ENCODE peak calls at places on chromosome 10, in seven cellular contexts. M, P, Y, H, F, K and O are unnamed samples. For H3K79me1, the result is how much of the 10 kb centered on the place peaks cover.

GRCh38 chr10:110671788-110672579 is 27.8 kb downstream of the RBM20 start:
- DNase-seq in H (peak), K (peak), P (peak), F (peak), M (peak), Y (peak), O (peak)

GRCh38 chr10:117221156-117221711 is 19.7 kb upstream of the SLC18A2 start:
- DNase-seq in M (no peak), Y (no peak), F (peak), H (peak), P (no peak), K (peak), O (peak)

GRCh38 chr10:129970404-129971364 is 6.6 kb upstream of the EBF3 start:
- DNase-seq in K (no peak), M (no peak), P (peak), H (no peak), Y (no peak), F (no peak), O (no peak)

GRCh38 chr10:5992398-5992797 is 15.1 kb upstream of the IL15RA start:
- DNase-seq in M (no peak), P (no peak), F (no peak), Y (no peak), K (no peak), H (no peak), O (no peak)

GRCh38 chr10:43230909-43231522 is 35.8 kb downstream of the RASGEF1A start:
- DNase-seq in P (no peak), K (peak), M (no peak), Y (no peak), F (no peak), H (peak), O (no peak)

GRCh38 chr10:62803993-62804383 is 532 bp upstream of the ADO start:
- DNase-seq in K (no peak), H (no peak), F (peak), M (no peak), P (no peak), Y (peak), O (no peak)

GRCh38 chr10:42864575-42864974 is 82.0 kb downstream of the BMS1 start:
- DNase-seq in H (peak), K (no peak), P (no peak), Y (peak), M (no peak), F (peak), O (peak)

GRCh38 chr10:50501899-50502556 is 121.7 kb downstream of the SGMS1 start:
- DNase-seq in H (no peak), K (no peak), P (no peak), Y (no peak), F (no peak), M (no peak), O (peak)

GRCh38 chr10:44030132-44030531 is 354.8 kb downstream of the CXCL12 start:
- DNase-seq in Y (no peak), P (no peak), K (peak), H (peak), M (peak), F (no peak), O (peak)

GRCh38 chr10:104254493-104255243 is at the start of gene GSTO1:
- DNase-seq in K (peak), M (peak), F (peak), P (peak), Y (peak), H (peak), O (peak)

GRCh38 chr10:36183726-36184125 is 541.6 kb upstream of the FZD8 start:
- DNase-seq in K (no peak), M (peak), F (peak), P (no peak), Y (no peak), H (no peak), O (no peak)

GRCh38 chr10:34078798-34079470 is 736.2 kb downstream of the PARD3 start:
- DNase-seq in K (no peak), Y (no peak), H (no peak), F (no peak), M (no peak), P (no peak), O (no peak)

GRCh38 chr10:69375307-69376151 is 41.2 kb downstream of the TACR2 start:
- DNase-seq in H (peak), F (no peak), K (peak), Y (no peak), M (no peak), P (peak), O (peak)

GRCh38 chr10:5314866-5315265 is 49.9 kb upstream of the UCN3 start:
- DNase-seq in F (no peak), M (no peak), K (no peak), P (no peak), H (no peak), Y (no peak), O (no peak)

GRCh38 chr10:103127241-103127640 is 65.8 kb downstream of the NT5C2 start:
- DNase-seq in M (no peak), P (no peak), K (no peak), F (no peak), H (no peak), Y (no peak), O (no peak)

GRCh38 chr10:11093733-11094132 is 76.1 kb downstream of the CELF2 start:
- DNase-seq in H (no peak), M (no peak), F (no peak), P (no peak), K (no peak), Y (no peak), O (no peak)

GRCh38 chr10:74969093-74969492 is 142.4 kb upstream of the SAMD8 start:
- DNase-seq in P (no peak), H (no peak), F (no peak), Y (no peak), K (no peak), M (no peak), O (no peak)

GRCh38 chr10:60042262-60042661 is 135.9 kb upstream of the CCDC6 start:
- DNase-seq in P (no peak), Y (no peak), F (no peak), M (no peak), H (no peak), K (no peak), O (no peak)

GRCh38 chr10:51867956-51868355 is 168.6 kb upstream of the CSTF2T start:
- DNase-seq in Y (peak), K (no peak), H (no peak), M (peak), P (no peak), F (peak), O (no peak)

GRCh38 chr10:62992145-62992721 is 140.9 kb upstream of the NRBF2 start:
- DNase-seq in M (peak), K (no peak), P (no peak), F (peak), Y (no peak), H (no peak), O (no peak)

GRCh38 chr10:22742678-22743077 is 28.3 kb upstream of the PIP4K2A start:
- DNase-seq in K (no peak), M (no peak), F (no peak), Y (no peak), P (no peak), H (no peak), O (no peak)

GRCh38 chr10:99297033-99297432 is 32.1 kb upstream of the CNNM1 start:
- DNase-seq in Y (no peak), M (no peak), H (peak), P (no peak), K (no peak), F (no peak), O (peak)

GRCh38 chr10:128111686-128112085 is 14.5 kb downstream of the MKI67 start:
- DNase-seq in H (no peak), P (no peak), Y (no peak), K (no peak), F (no peak), M (no peak), O (no peak)

GRCh38 chr10:69377936-69378335 is 38.8 kb downstream of the TACR2 start:
- DNase-seq in Y (no peak), P (no peak), H (no peak), M (no peak), F (no peak), K (no peak), O (peak)

GRCh38 chr10:124221356-124222297 is 128.2 kb upstream of the CHST15 start:
- DNase-seq in P (no peak), H (no peak), Y (peak), F (no peak), M (no peak), K (no peak), O (peak)

GRCh38 chr10:77898323-77899079 is 28.1 kb downstream of the DLG5 start:
- DNase-seq in Y (no peak), H (no peak), P (no peak), K (no peak), M (no peak), F (no peak), O (peak)

GRCh38 chr10:6607778-6608177 is 27.7 kb upstream of the PRKCQ start:
- DNase-seq in M (no peak), P (no peak), Y (no peak), F (no peak), H (no peak), K (no peak), O (no peak)

GRCh38 chr10:68938117-68938516 is 17.9 kb upstream of the DDX21 start:
- DNase-seq in Y (no peak), K (no peak), F (peak), H (no peak), M (no peak), P (no peak), O (no peak)

GRCh38 chr10:64773357-64773756 is 1252.2 kb downstream of the REEP3 start:
- DNase-seq in H (no peak), K (no peak), F (no peak), P (no peak), M (no peak), Y (no peak), O (no peak)
- H3K79me1 ChIP-seq in H (under half), K (under half), F (under half), P (under half), M (under half), Y (under half), O (under half)

DNA sequence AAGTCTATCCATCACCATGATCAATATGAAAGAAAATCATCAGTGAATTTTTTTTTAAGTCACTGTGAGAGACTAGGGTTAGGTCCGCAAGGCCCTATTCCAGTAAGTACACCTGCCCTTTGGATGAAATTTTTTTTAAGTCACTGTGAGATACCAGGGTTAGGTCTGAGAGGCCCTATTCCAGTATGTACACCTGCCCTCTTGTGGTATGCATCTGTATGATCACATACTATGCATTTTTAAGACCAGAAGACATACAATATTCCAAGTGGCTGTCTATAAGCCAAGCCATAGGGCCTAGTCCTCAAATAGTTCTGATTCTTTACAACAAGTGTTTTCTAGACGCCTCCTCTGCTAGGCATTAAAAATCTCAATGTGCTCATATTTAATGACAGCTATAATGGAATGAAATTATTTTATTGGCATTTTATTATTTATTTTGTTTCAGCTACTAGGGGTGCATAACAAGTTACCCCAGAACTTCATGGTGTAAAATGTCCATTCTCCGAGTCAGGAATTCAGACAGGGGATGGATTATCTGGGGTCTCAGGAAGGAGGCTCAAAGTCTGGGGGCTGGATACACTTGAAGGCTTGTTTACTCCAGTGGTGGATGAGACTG is 53.1 kb downstream of the TEX36 start:
- DNase-seq in H (no peak), Y (peak), P (no peak), F (peak), M (no peak), K (no peak), O (peak)
- H4K8ac ChIP-seq in H (no peak), Y (no peak), P (no peak), F (no peak), M (no peak), K (no peak), O (no peak)

GRCh38 chr10:132961864-132962622 is 19.7 kb upstream of the CFAP46 start:
- DNase-seq in P (peak), Y (peak), K (peak), M (no peak), F (peak), H (peak), O (peak)

GRCh38 chr10:132960071-132960472 is 17.7 kb upstream of the CFAP46 start:
- DNase-seq in F (no peak), M (no peak), P (no peak), K (no peak), Y (no peak), H (peak), O (peak)

GRCh38 chr10:132960651-132961419 is 18.5 kb upstream of the CFAP46 start:
- DNase-seq in Y (no peak), P (no peak), F (no peak), H (peak), M (no peak), K (no peak), O (no peak)

GRCh38 chr10:132962623-132963429 is 20.5 kb upstream of the CFAP46 start:
- DNase-seq in K (no peak), P (no peak), F (peak), M (no peak), Y (no peak), H (no peak), O (no peak)

DNA sequence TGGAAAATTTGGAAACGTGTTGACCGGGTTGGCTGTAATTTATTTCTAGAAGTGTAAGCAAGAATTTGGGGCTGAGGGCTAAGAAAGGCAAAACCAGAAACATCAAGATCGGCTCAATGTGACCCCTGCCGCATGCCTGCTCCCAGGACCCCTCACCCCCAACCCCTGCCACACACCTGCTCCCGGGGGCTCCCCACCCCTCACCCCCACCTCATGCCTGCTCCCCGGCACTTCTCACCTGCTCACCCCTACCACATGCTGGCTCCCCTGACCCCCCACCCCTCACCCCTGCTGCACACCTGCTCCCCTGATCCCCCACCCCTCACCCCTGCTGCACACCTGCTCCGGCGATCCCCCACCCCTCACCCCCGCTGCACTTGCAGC is 19.0 kb upstream of the CFAP46 start:
- DNase-seq in Y (no peak), H (no peak), M (no peak), F (no peak), P (no peak), K (no peak), O (no peak)
- H3K79me1 ChIP-seq in Y (under half), H (under half), M (under half), F (under half), P (under half), K (under half), O (under half)

DNA sequence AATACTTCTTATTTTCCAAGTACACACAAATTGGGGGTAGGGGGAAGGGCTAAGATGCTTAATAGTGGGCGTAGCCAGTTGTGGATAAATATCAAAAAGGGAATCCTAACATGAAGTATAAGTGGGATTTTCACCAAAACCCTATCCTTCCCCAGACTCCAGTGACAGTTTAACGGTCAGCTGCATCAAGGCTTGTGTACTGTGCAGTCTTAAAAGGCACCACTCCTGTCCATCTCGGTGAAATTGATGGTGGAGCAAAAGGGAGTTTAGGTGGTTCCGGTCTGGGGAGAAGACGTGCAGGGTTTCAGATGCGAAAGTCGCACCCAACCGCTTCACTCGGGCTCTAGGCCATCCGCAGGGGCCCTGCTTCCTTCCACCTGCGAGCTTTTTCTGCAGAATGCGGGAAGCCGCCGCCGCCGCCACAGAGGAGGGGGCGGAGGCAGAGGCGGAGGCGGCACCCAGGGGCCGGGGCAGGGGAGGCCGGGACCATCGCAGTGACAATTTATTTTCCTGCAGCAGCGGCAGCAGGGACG is at the start of gene STAMBPL1:
- DNase-seq in K (no peak), Y (no peak), F (no peak), M (no peak), P (no peak), H (no peak), O (no peak)
- H4K8ac ChIP-seq in K (peak), Y (peak), F (peak), M (peak), P (no peak), H (no peak), O (no peak)

GRCh38 chr10:13761490-13762091 is 174.8 kb downstream of the PRPF18 start:
- DNase-seq in H (no peak), F (no peak), K (no peak), M (no peak), Y (no peak), P (no peak), O (no peak)

GRCh38 chr10:13759167-13759566 is 172.4 kb downstream of the PRPF18 start:
- DNase-seq in K (no peak), Y (peak), M (no peak), H (peak), F (peak), P (peak), O (peak)

GRCh38 chr10:13758302-13758701 is 171.5 kb downstream of the PRPF18 start:
- DNase-seq in Y (no peak), H (peak), M (peak), P (no peak), K (no peak), F (peak), O (peak)

GRCh38 chr10:13758761-13759160 is 172.0 kb downstream of the PRPF18 start:
- DNase-seq in M (no peak), P (no peak), K (no peak), H (no peak), F (no peak), Y (no peak), O (no peak)
- H3K79me1 ChIP-seq in M (under half), P (under half), K (under half), H (under half), F (under half), Y (under half), O (under half)

DNA sequence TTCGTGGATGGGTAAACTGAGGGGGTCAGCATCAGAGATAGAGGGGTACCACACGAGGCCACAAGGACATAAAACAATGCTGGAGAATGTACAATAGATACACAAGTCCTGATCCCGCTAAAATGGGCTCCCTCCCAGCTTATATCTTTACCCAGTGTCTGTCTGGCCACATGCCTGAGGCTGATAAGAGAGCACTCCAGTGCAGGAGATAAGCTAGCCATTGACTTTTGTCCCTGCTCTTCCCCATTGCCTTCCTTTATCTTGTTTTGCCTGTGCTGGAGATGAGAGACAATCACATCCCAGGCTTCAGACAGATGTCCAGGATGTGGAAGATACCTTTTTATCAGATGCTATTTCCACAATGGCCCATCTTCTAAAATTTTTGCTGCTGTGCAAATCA is 6.0 kb downstream of the GAD2 start:
- DNase-seq in K (no peak), M (no peak), P (no peak), H (no peak), Y (no peak), F (no peak), O (peak)
- H4K8ac ChIP-seq in K (no peak), M (no peak), P (no peak), H (no peak), Y (no peak), F (no peak), O (no peak)

DNA sequence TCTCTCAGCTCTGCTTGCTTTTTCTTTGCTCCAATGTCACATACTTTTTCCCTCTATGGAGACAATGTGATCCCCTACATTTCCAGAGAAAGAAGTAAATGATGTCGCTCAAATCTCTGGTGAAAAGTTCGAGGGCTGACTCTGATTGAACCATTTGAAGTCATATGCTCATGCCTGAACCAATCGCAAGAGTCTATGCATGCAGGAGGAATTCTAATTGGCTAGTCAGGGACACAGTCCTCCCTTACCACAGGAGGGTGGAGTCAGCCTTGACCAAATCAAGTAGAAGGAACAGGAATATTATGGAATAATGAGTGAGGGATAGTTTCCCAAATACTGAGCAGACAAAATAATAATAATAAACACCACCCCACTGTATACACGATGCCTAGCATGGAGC is 96.8 kb downstream of the PRLHR start:
- DNase-seq in F (no peak), P (no peak), K (no peak), Y (no peak), M (no peak), H (no peak), O (no peak)
- H3K79me1 ChIP-seq in F (under half), P (under half), K (under half), Y (under half), M (under half), H (under half), O (under half)

DNA sequence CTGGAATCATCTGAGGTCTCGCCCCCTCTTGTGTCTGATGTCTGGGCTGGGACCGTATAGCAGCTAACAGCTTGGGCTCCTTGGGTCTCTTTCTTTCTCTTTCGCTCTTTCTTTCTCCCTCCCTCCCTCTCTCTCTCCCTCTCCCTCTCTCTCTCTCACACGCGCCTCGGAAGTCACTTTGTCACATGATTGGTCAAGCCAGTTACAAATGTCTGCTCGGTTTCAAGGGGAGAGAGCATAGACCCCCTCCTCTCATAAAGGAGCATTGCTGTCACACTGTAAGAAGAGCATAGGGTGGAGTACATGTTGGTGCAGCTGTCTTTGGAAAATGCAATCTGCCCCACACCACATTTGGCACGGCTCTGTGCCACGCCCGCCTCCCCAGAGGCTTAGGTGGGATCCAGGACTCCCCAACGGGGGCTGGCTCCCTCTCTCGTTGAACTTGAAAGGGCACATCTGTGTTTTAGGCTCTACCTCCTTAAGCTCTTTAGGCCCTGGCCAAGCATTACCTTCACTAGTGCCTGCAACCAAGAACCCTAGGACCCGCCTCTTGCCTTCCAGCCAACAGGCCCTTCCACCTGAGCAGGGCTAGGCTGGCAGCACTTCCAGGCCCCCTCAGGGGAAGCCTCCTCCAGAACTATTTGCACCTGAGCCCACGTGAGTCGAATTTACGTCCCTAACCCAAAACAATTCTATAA is 61.9 kb upstream of the CACUL1 start:
- DNase-seq in H (no peak), Y (no peak), K (no peak), F (no peak), M (no peak), P (no peak), O (no peak)
- H4K8ac ChIP-seq in H (no peak), Y (no peak), K (no peak), F (no peak), M (no peak), P (no peak), O (no peak)